ENCODE peak calls at places on chromosome 12, in six cellular contexts. V is stomach; B is endothelial cell of umbilical vein; U is GM23338; S is CD4-positive, alpha-beta memory T cell; R is breast epithelium. O is an unnamed sample. For H3K4me1, the result is how much of the 10 kb centered on the place peaks cover.

GRCh38 chr12:115313929-115314328 is 630.0 kb upstream of the TBX3 start:
- DNase-seq in V (no peak), B (no peak), U (no peak), S (no peak), R (no peak), O (no peak)

GRCh38 chr12:95218852-95219171 is 1.2 kb downstream of the VEZT start:
- DNase-seq in V (no peak), B (no peak), U (peak), S (peak), R (peak), O (no peak)

GRCh38 chr12:112901271-112901670 is 5.5 kb upstream of the OAS1 start:
- DNase-seq in V (peak), B (peak), U (no peak), S (no peak), R (no peak), O (no peak)

GRCh38 chr12:100437038-100437841 is 36.4 kb upstream of the NR1H4 start:
- DNase-seq in V (no peak), B (no peak), U (no peak), S (no peak), R (no peak), O (no peak)

GRCh38 chr12:121791671-121792496 is 1.6 kb downstream of the RHOF start:
- DNase-seq in V (peak), B (no peak), U (no peak), S (no peak), R (no peak), O (no peak)

GRCh38 chr12:71556881-71557280 is 106.8 kb downstream of the ZFC3H1 start:
- DNase-seq in V (no peak), B (no peak), U (peak), S (no peak), R (no peak), O (no peak)

GRCh38 chr12:3049596-3050314 is 27.4 kb upstream of the TSPAN9 start:
- DNase-seq in V (no peak), B (no peak), U (no peak), S (no peak), R (no peak), O (no peak)

GRCh38 chr12:69262264-69262974 is 23.1 kb downstream of the CPSF6 start:
- DNase-seq in V (no peak), B (no peak), U (no peak), S (no peak), R (no peak), O (no peak)

GRCh38 chr12:98291828-98292227 is 223.6 kb upstream of the TMPO start:
- DNase-seq in V (no peak), B (no peak), U (peak), S (no peak), R (no peak), O (no peak)

GRCh38 chr12:122006186-122006926 is 15.3 kb upstream of the BCL7A start:
- DNase-seq in V (no peak), B (no peak), U (no peak), S (peak), R (no peak), O (no peak)

GRCh38 chr12:18430425-18431048 is 169.2 kb downstream of the PIK3C2G start:
- DNase-seq in V (peak), B (peak), U (peak), S (no peak), R (no peak), O (no peak)

GRCh38 chr12:128549621-128550020 is 274.1 kb downstream of the SLC15A4 start:
- DNase-seq in V (no peak), B (no peak), U (peak), S (no peak), R (no peak), O (no peak)

GRCh38 chr12:3881208-3881980 is 8.2 kb upstream of the PARP11 start:
- DNase-seq in V (no peak), B (no peak), U (peak), S (no peak), R (no peak), O (no peak)

GRCh38 chr12:60162988-60163720 is 567.3 kb downstream of the SLC16A7 start:
- DNase-seq in V (no peak), B (no peak), U (peak), S (no peak), R (no peak), O (no peak)

GRCh38 chr12:124581792-124582424 is 14.5 kb upstream of the NCOR2 start:
- DNase-seq in V (no peak), B (no peak), U (no peak), S (no peak), R (no peak), O (no peak)

GRCh38 chr12:1533205-1533601 is 61.2 kb downstream of the FBXL14 start:
- DNase-seq in V (no peak), B (no peak), U (no peak), S (peak), R (no peak), O (no peak)

GRCh38 chr12:2772370-2772769 is 22.4 kb upstream of the FKBP4 start:
- DNase-seq in V (no peak), B (no peak), U (no peak), S (no peak), R (no peak), O (no peak)

GRCh38 chr12:72201457-72201856 is 70.7 kb upstream of the TRHDE start:
- DNase-seq in V (no peak), B (no peak), U (no peak), S (no peak), R (no peak), O (no peak)

GRCh38 chr12:115755061-115755751 is 522.3 kb downstream of the MED13L start:
- DNase-seq in V (no peak), B (no peak), U (no peak), S (no peak), R (no peak), O (no peak)

GRCh38 chr12:104494816-104495158 is 38.0 kb downstream of the CHST11 start:
- DNase-seq in V (no peak), B (no peak), U (no peak), S (peak), R (no peak), O (no peak)

GRCh38 chr12:95547522-95548055 is 3.7 kb downstream of the USP44 start:
- DNase-seq in V (no peak), B (no peak), U (peak), S (no peak), R (peak), O (no peak)

GRCh38 chr12:105204916-105205315 is 31.1 kb downstream of the APPL2 start:
- DNase-seq in V (no peak), B (peak), U (no peak), S (no peak), R (no peak), O (no peak)

GRCh38 chr12:15982071-15982470 is 70.9 kb downstream of the DERA start:
- DNase-seq in V (no peak), B (no peak), U (no peak), S (no peak), R (no peak), O (no peak)

GRCh38 chr12:116382456-116382902 is 105.0 kb upstream of the MED13L start:
- DNase-seq in V (no peak), B (peak), U (no peak), S (no peak), R (no peak), O (no peak)

GRCh38 chr12:66164349-66164821 is 5.4 kb downstream of the TMBIM4 start:
- DNase-seq in V (no peak), B (no peak), U (no peak), S (no peak), R (no peak), O (no peak)

GRCh38 chr12:87656311-87656710 is 372.9 kb downstream of the C12orf50 start:
- DNase-seq in V (no peak), B (no peak), U (peak), S (no peak), R (no peak), O (no peak)

GRCh38 chr12:7374423-7375144 is 69.4 kb downstream of the CD163L1 start:
- DNase-seq in V (no peak), B (peak), U (peak), S (no peak), R (no peak), O (no peak)

GRCh38 chr12:106291342-106291741 is 11.2 kb upstream of the TCP11L2 start:
- DNase-seq in V (no peak), B (no peak), U (no peak), S (no peak), R (no peak), O (no peak)

GRCh38 chr12:106274012-106274411 is 26.2 kb upstream of the CKAP4 start:
- DNase-seq in V (no peak), B (no peak), U (no peak), S (no peak), R (no peak), O (no peak)

GRCh38 chr12:122009741-122010140 is 11.9 kb upstream of the BCL7A start:
- DNase-seq in V (no peak), B (no peak), U (no peak), S (no peak), R (no peak), O (no peak)

GRCh38 chr12:123916729-123917128 is 55.9 kb downstream of the CCDC92 start:
- DNase-seq in V (no peak), B (no peak), U (no peak), S (no peak), R (no peak), O (no peak)

GRCh38 chr12:107368586-107368985 is 275.2 kb upstream of the CRY1 start:
- DNase-seq in V (no peak), B (no peak), U (no peak), S (peak), R (no peak), O (no peak)

GRCh38 chr12:62466018-62466595 is 519 bp upstream of the MON2 start:
- DNase-seq in V (peak), B (no peak), U (peak), S (no peak), R (peak), O (no peak)

GRCh38 chr12:77591959-77592358 is 238.7 kb upstream of the NAV3 start:
- DNase-seq in V (no peak), B (no peak), U (peak), S (no peak), R (no peak), O (no peak)

GRCh38 chr12:1929241-1929984 is 11.0 kb upstream of the CACNA2D4 start:
- DNase-seq in V (peak), B (no peak), U (no peak), S (no peak), R (no peak), O (no peak)

GRCh38 chr12:108644743-108645120 is 11.0 kb upstream of the SELPLG start:
- DNase-seq in V (no peak), B (no peak), U (no peak), S (no peak), R (no peak), O (no peak)

GRCh38 chr12:108642899-108643654 is 9.4 kb upstream of the SELPLG start:
- DNase-seq in V (no peak), B (peak), U (no peak), S (no peak), R (no peak), O (no peak)

GRCh38 chr12:108642269-108642870 is 8.7 kb upstream of the SELPLG start:
- DNase-seq in V (no peak), B (no peak), U (no peak), S (no peak), R (no peak), O (no peak)

GRCh38 chr12:108645686-108646596 is 12.2 kb upstream of the SELPLG start:
- DNase-seq in V (no peak), B (no peak), U (no peak), S (no peak), R (no peak), O (no peak)

DNA sequence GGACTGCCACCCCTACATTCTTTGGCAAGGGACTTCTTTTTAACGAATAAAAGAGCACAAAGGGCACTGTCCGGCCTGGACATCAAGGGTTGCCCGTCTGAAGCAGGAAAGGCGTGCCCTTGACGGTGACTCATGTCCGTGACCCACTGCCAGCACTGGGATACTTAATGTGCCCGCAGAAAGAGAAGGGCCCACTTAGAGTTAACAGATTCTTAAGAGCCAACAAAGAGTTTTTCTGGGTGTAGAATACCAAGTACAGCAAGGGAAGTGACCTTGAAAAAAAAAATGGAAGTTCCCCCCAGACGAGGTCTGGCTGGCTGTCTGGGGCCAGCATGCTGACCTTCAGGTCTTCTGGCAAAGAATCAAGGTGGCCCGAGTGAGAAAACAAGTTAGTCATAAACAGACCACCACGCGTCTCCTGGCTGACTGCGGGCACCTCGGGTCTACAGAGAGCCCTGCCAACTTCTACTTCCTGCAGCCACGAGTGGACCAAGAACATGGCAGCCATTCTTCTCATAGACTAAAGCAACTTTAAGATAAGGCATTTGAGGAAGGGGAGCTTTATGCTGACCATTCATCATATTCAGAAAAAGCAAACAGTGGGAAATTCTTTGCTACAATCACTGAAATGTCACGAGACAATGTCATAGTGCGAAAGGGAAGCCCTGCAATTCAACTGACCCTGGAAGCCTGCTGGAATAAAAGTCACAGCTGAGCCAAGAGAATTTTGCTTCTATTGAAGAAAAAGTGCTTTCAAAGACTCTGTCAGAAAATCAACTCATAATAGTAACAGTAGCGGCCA is 10.4 kb upstream of the SELPLG start:
- DNase-seq in V (no peak), B (peak), U (no peak), S (no peak), R (no peak), O (no peak)
- H3K4me1 ChIP-seq in V (under half), B (under half), U (under half), S (under half), R (under half), O (under half)

GRCh38 chr12:57834086-57834876 is 12.2 kb downstream of the CTDSP2 start:
- DNase-seq in V (no peak), B (no peak), U (peak), S (no peak), R (no peak), O (no peak)
- H3K4me1 ChIP-seq in V (half or more), B (under half), U (half or more), S (half or more), R (under half), O (half or more)

GRCh38 chr12:46390881-46391280 is 18.3 kb upstream of the SLC38A2 start:
- DNase-seq in V (no peak), B (peak), U (peak), S (no peak), R (no peak), O (no peak)
- H3K4me1 ChIP-seq in V (under half), B (under half), U (half or more), S (under half), R (under half), O (under half)

GRCh38 chr12:131007031-131007793 is 53.5 kb downstream of the ADGRD1 start:
- DNase-seq in V (peak), B (no peak), U (no peak), S (no peak), R (no peak), O (no peak)
- H3K4me1 ChIP-seq in V (under half), B (under half), U (under half), S (under half), R (under half), O (under half)

GRCh38 chr12:56007148-56007891 is 10.2 kb downstream of the SUOX start:
- DNase-seq in V (peak), B (peak), U (peak), S (peak), R (peak), O (peak)
- H3K4me1 ChIP-seq in V (under half), B (under half), U (under half), S (under half), R (under half), O (under half)

DNA sequence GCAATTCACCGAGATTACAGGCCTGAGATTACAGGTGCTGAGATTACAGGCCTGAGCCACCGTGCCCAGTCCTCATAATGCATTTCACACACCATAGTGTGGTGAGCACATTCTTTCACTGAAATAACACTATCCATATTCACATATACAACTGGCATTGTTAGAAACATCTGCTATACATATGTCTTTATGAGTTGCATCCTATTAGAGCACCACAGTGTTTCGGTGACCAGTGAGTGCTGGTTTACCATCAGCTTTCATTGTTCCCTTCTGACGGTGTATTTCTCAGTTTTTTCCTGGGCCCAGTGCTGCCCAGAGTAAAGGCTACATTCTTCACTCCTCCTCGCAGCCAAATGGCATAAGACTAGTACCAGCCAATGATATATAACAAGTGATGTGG is 96.2 kb upstream of the FGD4 start:
- DNase-seq in V (no peak), B (no peak), U (no peak), S (no peak), R (no peak), O (no peak)
- H3K4me1 ChIP-seq in V (under half), B (under half), U (under half), S (under half), R (under half), O (under half)

DNA sequence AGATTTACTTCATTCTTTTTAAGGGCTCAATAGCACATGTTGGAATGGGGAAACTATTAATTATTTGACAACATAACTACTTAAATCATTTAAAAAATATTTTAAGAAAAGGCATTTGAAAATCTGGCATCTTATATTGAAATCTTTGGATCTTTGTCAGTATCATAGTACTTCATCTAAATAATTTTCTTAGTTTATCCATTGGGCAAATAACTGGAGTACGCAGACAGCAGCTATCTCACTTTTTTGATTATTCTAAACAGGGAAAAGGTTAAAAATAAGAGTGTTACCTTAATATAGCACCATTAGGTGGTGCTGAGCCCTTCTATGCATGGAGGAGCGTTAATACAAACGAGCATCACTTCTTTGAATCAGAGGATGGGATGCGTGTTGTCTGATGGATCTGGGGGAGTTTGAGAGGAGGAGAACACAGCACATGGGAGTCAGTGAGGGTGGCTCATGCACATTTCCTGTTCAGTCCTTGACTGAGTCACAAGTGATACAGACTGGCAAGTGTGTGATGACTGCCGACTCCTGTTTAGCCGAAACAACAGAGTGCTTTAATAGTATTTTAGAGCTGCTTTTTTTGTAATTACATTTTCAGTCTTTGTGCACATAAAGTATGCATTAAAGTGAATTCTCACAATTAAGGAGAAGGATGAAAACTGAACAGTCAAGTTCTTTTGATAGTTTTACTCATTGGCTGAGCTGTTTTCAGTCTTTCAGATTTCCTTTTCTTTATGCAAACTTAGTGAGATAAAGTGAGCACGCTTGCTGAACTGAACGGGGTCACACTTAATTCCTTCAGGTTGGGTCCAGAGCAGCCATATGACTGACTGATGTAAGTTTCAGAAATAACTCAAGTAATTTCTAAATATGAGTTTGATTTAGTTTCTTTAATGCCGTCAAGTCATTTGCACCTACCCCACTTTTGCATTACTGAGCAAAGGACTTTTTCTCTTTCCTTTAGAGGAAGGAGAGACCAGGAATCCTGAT is 92.7 kb downstream of the DIP2B start:
- DNase-seq in V (peak), B (peak), U (no peak), S (peak), R (no peak), O (peak)
- H3K4me1 ChIP-seq in V (under half), B (under half), U (under half), S (under half), R (under half), O (under half)